ENCODE peak calls at places on chromosomes 2 and 18, in seven cellular contexts. U is neural progenitor cell; O is H54; Q is nephron progenitor cell; W is EL; P is CD8-positive, alpha-beta memory T cell; M is heart left ventricle. K is an unnamed sample.
A peak's percentile ranks its signal among the peaks of the same experiment; 100 is the strongest.

GRCh38 chr2:185738679-185739472 is at the start of gene FSIP2:
- DNase-seq in U (peak; percentile 96), O (no peak), Q (peak; percentile 93), W (peak; percentile 58), P (no peak), M (peak; percentile 18), K (peak; percentile 91)

GRCh38 chr2:217943379-217944321 is 59.1 kb downstream of the TNS1 start:
- DNase-seq in U (peak; percentile 85), O (peak; percentile 63), Q (peak; percentile 87), W (peak; percentile 60), P (no peak), M (peak; percentile 91), K (peak; percentile 98)

GRCh38 chr2:142874293-142874814 is 3.1 kb upstream of the KYNU start:
- DNase-seq in U (no peak), O (no peak), Q (no peak), W (peak; percentile 86), P (no peak), M (no peak), K (no peak)

GRCh38 chr2:226362991-226363390 is 436.6 kb downstream of the IRS1 start:
- DNase-seq in U (no peak), O (no peak), Q (no peak), W (peak; percentile 51), P (no peak), M (no peak), K (peak; percentile 53)

GRCh38 chr2:63078852-63079606 is 28.4 kb downstream of the OTX1 start:
- DNase-seq in U (peak; percentile 20), O (no peak), Q (no peak), W (peak; percentile 20), P (no peak), M (no peak), K (peak; percentile 25)

GRCh38 chr2:120403676-120404075 is 57.7 kb downstream of the INHBB start:
- DNase-seq in U (no peak), O (no peak), Q (no peak), W (peak; percentile 37), P (no peak), M (no peak), K (no peak)

GRCh38 chr2:33655626-33656025 is 56.5 kb upstream of the FAM98A start:
- DNase-seq in U (no peak), O (no peak), Q (no peak), W (no peak), P (no peak), M (no peak), K (no peak)

GRCh38 chr2:228378696-228379425 is 197.4 kb upstream of the SPHKAP start:
- DNase-seq in U (no peak), O (no peak), Q (no peak), W (no peak), P (no peak), M (peak; percentile 19), K (no peak)

GRCh38 chr2:136932700-136933099 is 167.4 kb downstream of the THSD7B start:
- DNase-seq in U (peak; percentile 67), O (peak; percentile 2), Q (peak; percentile 33), W (peak; percentile 23), P (no peak), M (no peak), K (no peak)

GRCh38 chr2:8389373-8390108 is 292.3 kb upstream of the ID2 start:
- DNase-seq in U (no peak), O (no peak), Q (no peak), W (peak; percentile 6), P (no peak), M (no peak), K (no peak)

GRCh38 chr2:172434821-172435607 is 7.6 kb downstream of the ITGA6 start:
- DNase-seq in U (peak; percentile 36), O (no peak), Q (no peak), W (no peak), P (peak; percentile 78), M (no peak), K (no peak)

GRCh38 chr2:235685024-235685721 is 191.3 kb downstream of the AGAP1 start:
- DNase-seq in U (no peak), O (no peak), Q (no peak), W (no peak), P (peak; percentile 12), M (no peak), K (peak; percentile 31)

GRCh38 chr2:121075641-121076500 is 209.1 kb downstream of the TFCP2L1 start:
- DNase-seq in U (peak; percentile 41), O (no peak), Q (no peak), W (peak; percentile 34), P (no peak), M (no peak), K (no peak)

GRCh38 chr18:57210101-57210661 is 63.3 kb downstream of the BOD1L2 start:
- DNase-seq in U (peak; percentile 68), O (peak; percentile 55), Q (peak; percentile 42), W (peak; percentile 83), P (no peak), M (peak; percentile 29), K (peak; percentile 80)

GRCh38 chr2:221130431-221130830 is 441.7 kb downstream of the EPHA4 start:
- DNase-seq in U (no peak), O (no peak), Q (no peak), W (no peak), P (no peak), M (no peak), K (no peak)

GRCh38 chr2:218075975-218076811 is 7.1 kb downstream of the RUFY4 start:
- DNase-seq in U (no peak), O (no peak), Q (no peak), W (no peak), P (no peak), M (no peak), K (no peak)

GRCh38 chr2:203549406-203549805 is 14.3 kb upstream of the RAPH1 start:
- DNase-seq in U (no peak), O (no peak), Q (no peak), W (no peak), P (no peak), M (no peak), K (peak; percentile 64)

GRCh38 chr2:168348076-168348475 is 100.7 kb upstream of the STK39 start:
- DNase-seq in U (peak; percentile 63), O (peak; percentile 18), Q (peak; percentile 19), W (peak; percentile 44), P (no peak), M (no peak), K (peak; percentile 85)

GRCh38 chr2:118856978-118857676 is 9.7 kb upstream of the EN1 start:
- DNase-seq in U (peak; percentile 45), O (no peak), Q (no peak), W (no peak), P (no peak), M (no peak), K (peak; percentile 77)

GRCh38 chr18:78681396-78681795 is 298.2 kb upstream of the SALL3 start:
- DNase-seq in U (no peak), O (no peak), Q (no peak), W (no peak), P (no peak), M (no peak), K (no peak)

GRCh38 chr18:77207540-77207939 is 42.1 kb upstream of the GALR1 start:
- DNase-seq in U (peak; percentile 25), O (no peak), Q (no peak), W (peak; percentile 82), P (peak; percentile 41), M (peak; percentile 46), K (peak; percentile 87)

GRCh38 chr2:189498205-189498604 is 56.9 kb downstream of the WDR75 start:
- DNase-seq in U (no peak), O (no peak), Q (no peak), W (no peak), P (no peak), M (no peak), K (no peak)

GRCh38 chr2:191202209-191202721 is 42.9 kb upstream of the MYO1B start:
- DNase-seq in U (no peak), O (peak; percentile 15), Q (no peak), W (peak; percentile 82), P (no peak), M (no peak), K (peak; percentile 73)

GRCh38 chr2:7430869-7431641 is 513.8 kb downstream of the RNF144A start:
- DNase-seq in U (peak; percentile 64), O (no peak), Q (peak; percentile 55), W (no peak), P (peak; percentile 38), M (peak; percentile 45), K (peak; percentile 61)

GRCh38 chr2:134031539-134031938 is 222.3 kb upstream of the MGAT5 start:
- DNase-seq in U (no peak), O (no peak), Q (no peak), W (no peak), P (no peak), M (no peak), K (no peak)

GRCh38 chr18:72637319-72638113 is 93.4 kb upstream of the CBLN2 start:
- DNase-seq in U (no peak), O (no peak), Q (no peak), W (no peak), P (no peak), M (no peak), K (no peak)